ENCODE peak calls at places on chromosomes 2 and 18, in four cellular contexts. B, A, X and H are unnamed samples.

GRCh38 chr2:106020821-106021316 is 173.2 kb downstream of the UXS1 start:
- DNase-seq in B (no peak), A (no peak), X (no peak), H (peak)

GRCh38 chr2:78546843-78547242 is 478.7 kb upstream of the REG3G start:
- DNase-seq in B (no peak), A (no peak), X (no peak), H (peak)

GRCh38 chr2:12515871-12516270 is 200.9 kb upstream of the TRIB2 start:
- DNase-seq in B (no peak), A (no peak), X (no peak), H (no peak)

GRCh38 chr2:131031875-131032274 is 61.4 kb downstream of the FAM168B start:
- DNase-seq in B (no peak), A (no peak), X (peak), H (no peak)

GRCh38 chr2:15159751-15160177 is 401.4 kb downstream of the NBAS start:
- DNase-seq in B (peak), A (peak), X (no peak), H (peak)

GRCh38 chr18:25230658-25231326 is 121.2 kb downstream of the ZNF521 start:
- DNase-seq in B (peak), A (no peak), X (no peak), H (no peak)

GRCh38 chr2:144004742-144005141 is 515.2 kb downstream of the ZEB2 start:
- DNase-seq in B (no peak), A (no peak), X (no peak), H (no peak)

GRCh38 chr2:20669609-20670314 is 2.8 kb downstream of the GDF7 start:
- DNase-seq in B (no peak), A (no peak), X (no peak), H (no peak)

GRCh38 chr2:217785544-217786045 is 217.2 kb downstream of the TNS1 start:
- DNase-seq in B (peak), A (peak), X (peak), H (peak)

GRCh38 chr2:72103690-72104089 is 44.0 kb downstream of the CYP26B1 start:
- DNase-seq in B (no peak), A (no peak), X (no peak), H (no peak)

GRCh38 chr2:59733970-59734369 is 819.5 kb downstream of the BCL11A start:
- DNase-seq in B (no peak), A (no peak), X (no peak), H (no peak)

GRCh38 chr2:27715318-27716165 is 51.9 kb downstream of the SLC4A1AP start:
- DNase-seq in B (no peak), A (peak), X (no peak), H (peak)

GRCh38 chr2:86336350-86337234 is 834 bp downstream of the REEP1 start:
- DNase-seq in B (no peak), A (peak), X (peak), H (peak)

GRCh38 chr2:20674974-20675679 is 8.2 kb downstream of the GDF7 start:
- DNase-seq in B (peak), A (no peak), X (no peak), H (no peak)

GRCh38 chr18:76445741-76446232 is 49.3 kb downstream of the ZNF516 start:
- DNase-seq in B (no peak), A (no peak), X (no peak), H (no peak)

GRCh38 chr2:119753041-119753929 is 6.4 kb upstream of the PTPN4 start:
- DNase-seq in B (peak), A (peak), X (no peak), H (peak)

GRCh38 chr2:126935774-126936173 is 37.1 kb downstream of the TEX51 start:
- DNase-seq in B (no peak), A (no peak), X (no peak), H (no peak)

GRCh38 chr2:142878061-142878741 is 737 bp downstream of the KYNU start:
- DNase-seq in B (no peak), A (no peak), X (no peak), H (no peak)

GRCh38 chr2:30691948-30692828 is 115.1 kb downstream of the CAPN13 start:
- DNase-seq in B (peak), A (no peak), X (no peak), H (peak)

GRCh38 chr2:139992078-139992477 is 1211.9 kb upstream of the NXPH2 start:
- DNase-seq in B (no peak), A (no peak), X (no peak), H (peak)

GRCh38 chr2:42795871-42796301 is 3.5 kb upstream of the HAAO start:
- DNase-seq in B (peak), A (no peak), X (no peak), H (no peak)

GRCh38 chr2:130327703-130328527 is 14.8 kb upstream of the IMP4 start:
- DNase-seq in B (peak), A (no peak), X (peak), H (peak)

GRCh38 chr2:135657806-135658582 is 83.7 kb upstream of the UBXN4 start:
- DNase-seq in B (no peak), A (no peak), X (no peak), H (no peak)

GRCh38 chr2:145797692-145798091 is 1277.8 kb upstream of the ZEB2 start:
- DNase-seq in B (peak), A (no peak), X (no peak), H (no peak)

GRCh38 chr2:158984554-158985207 is 16.2 kb downstream of the TANC1 start:
- DNase-seq in B (peak), A (no peak), X (no peak), H (no peak)

GRCh38 chr2:126325202-126325601 is 330.8 kb upstream of the GYPC start:
- DNase-seq in B (no peak), A (no peak), X (no peak), H (no peak)

GRCh38 chr2:240786871-240787311 is 33.1 kb downstream of the KIF1A start:
- DNase-seq in B (no peak), A (no peak), X (no peak), H (no peak)

GRCh38 chr2:100292022-100292580 is 30.2 kb downstream of the LONRF2 start:
- DNase-seq in B (peak), A (peak), X (no peak), H (no peak)

GRCh38 chr2:38748857-38749804 is 2.0 kb downstream of the SRSF7 start:
- DNase-seq in B (no peak), A (no peak), X (no peak), H (no peak)

GRCh38 chr2:9779572-9780264 is 63.6 kb upstream of the TAF1B start:
- DNase-seq in B (no peak), A (no peak), X (peak), H (no peak)

GRCh38 chr2:12484536-12485115 is 232.1 kb upstream of the TRIB2 start:
- DNase-seq in B (no peak), A (no peak), X (no peak), H (no peak)

GRCh38 chr18:77062518-77063003 is 70.0 kb downstream of the MBP start:
- DNase-seq in B (peak), A (no peak), X (no peak), H (no peak)